ENCODE peak calls at places on chromosomes 4 and X, in five cellular contexts. W is choroid plexus epithelial cell, G is DND-41, Q is astrocyte of the cerebellum, K is MG63. T is an unnamed sample.

GRCh38 chr4:169791527-169792156 is 33.9 kb upstream of the HPF1 start:
- DNase-seq in W (peak; percentile 74), G (peak; percentile 5), Q (peak; percentile 43), K (peak; percentile 27), T (peak; percentile 86)

GRCh38 chr4:133178960-133179359 is 29.9 kb downstream of the PCDH10 start:
- DNase-seq in W (peak; percentile 6), G (no peak), Q (peak; percentile 13), K (no peak), T (peak; percentile 41)

GRCh38 chrX:107826286-107827136 is 845 bp downstream of the MID2 start:
- DNase-seq in W (peak; percentile 56), G (no peak), Q (no peak), K (peak; percentile 10), T (peak; percentile 69)

GRCh38 chr4:109332926-109333464 is 30.5 kb upstream of the COL25A1 start:
- DNase-seq in W (peak; percentile 12), G (peak; percentile 19), Q (no peak), K (no peak), T (peak; percentile 5)

GRCh38 chr4:24557036-24558022 is 27.0 kb downstream of the DHX15 start:
- DNase-seq in W (peak; percentile 53), G (no peak), Q (no peak), K (no peak), T (peak; percentile 54)

GRCh38 chr4:125016892-125017299 is 297.9 kb upstream of the FAT4 start:
- DNase-seq in W (no peak), G (no peak), Q (no peak), K (no peak), T (no peak)

GRCh38 chrX:106802388-106803275 is at the start of gene TBC1D8B:
- DNase-seq in W (peak; percentile 93), G (no peak), Q (peak; percentile 87), K (peak; percentile 77), T (peak; percentile 91)

GRCh38 chrX:1355800-1356148 is 19.2 kb downstream of the IL3RA start:
- DNase-seq in W (no peak), G (no peak), Q (no peak), K (no peak), T (no peak)

GRCh38 chr4:82694892-82695291 is 103.7 kb downstream of the SCD5 start:
- DNase-seq in W (no peak), G (no peak), Q (no peak), K (no peak), T (no peak)

GRCh38 chr4:112931001-112931400 is 118.5 kb upstream of the ANK2 start:
- DNase-seq in W (no peak), G (no peak), Q (no peak), K (no peak), T (no peak)

GRCh38 chr4:20839957-20840356 is 139.7 kb downstream of the PACRGL start:
- DNase-seq in W (peak; percentile 87), G (no peak), Q (peak; percentile 19), K (peak; percentile 4), T (no peak)

GRCh38 chr4:3461515-3462291 is 1.4 kb upstream of the DOK7 start:
- DNase-seq in W (no peak), G (no peak), Q (no peak), K (peak; percentile 93), T (no peak)

DNA sequence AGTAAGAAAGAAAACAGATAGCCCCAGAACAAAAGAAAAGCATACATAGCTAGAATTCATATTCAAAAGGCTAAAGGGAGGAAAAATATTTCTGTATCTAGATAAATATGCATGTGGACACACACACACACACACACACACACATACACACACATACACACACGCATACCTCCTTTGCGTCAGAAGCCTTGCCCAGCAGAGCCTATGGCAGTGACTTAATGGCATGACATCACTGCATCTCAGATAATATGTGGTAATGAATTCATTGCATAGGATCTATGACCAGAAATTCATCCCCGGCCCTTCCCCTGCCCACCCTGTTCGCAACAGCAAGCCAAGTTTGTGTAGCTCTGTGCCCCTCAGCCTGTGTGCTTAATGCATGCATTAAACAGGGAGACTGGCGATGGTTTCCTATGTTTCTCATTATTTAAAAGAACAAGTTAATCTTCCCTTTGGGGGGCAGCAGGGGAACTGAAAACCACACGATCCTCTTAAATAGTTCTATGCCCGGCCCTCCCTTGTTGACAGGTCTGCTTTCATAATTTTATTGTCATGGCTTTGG is 120.7 kb downstream of the NKX6-1 start:
- DNase-seq in W (no peak), G (no peak), Q (no peak), K (no peak), T (no peak)
- H3K4me3 ChIP-seq in W (no peak overlapping the region), G (no peak overlapping the region), Q (no peak overlapping the region), K (no peak overlapping the region), T (no peak overlapping the region)

DNA sequence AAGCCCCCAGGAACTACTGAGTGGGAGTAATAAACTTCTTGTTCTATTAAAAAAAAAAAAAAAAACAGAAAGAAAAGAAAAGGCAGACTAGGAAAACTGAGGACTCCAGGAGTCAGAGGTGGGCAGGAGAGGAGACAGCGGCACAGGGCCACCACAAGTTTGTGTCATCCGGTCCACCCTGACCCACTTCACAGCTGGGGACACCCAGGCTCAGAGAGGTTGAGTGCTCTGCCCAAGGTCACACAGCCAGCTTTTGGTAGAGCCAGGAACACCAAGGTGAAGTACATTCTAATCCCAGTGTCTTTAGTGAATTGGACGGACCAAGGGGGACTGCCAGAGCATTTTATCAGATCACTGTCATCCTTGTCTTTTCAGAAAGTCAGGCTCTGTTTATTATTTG is 16.4 kb upstream of the ABLIM2 start:
- DNase-seq in W (no peak), G (no peak), Q (no peak), K (no peak), T (no peak)
- H3K4me3 ChIP-seq in W (no peak overlapping the region), G (no peak overlapping the region), Q (no peak overlapping the region), K (no peak overlapping the region), T (no peak overlapping the region)

GRCh38 chrX:87517571-87518141 is at the start of gene KLHL4:
- DNase-seq in W (peak; percentile 97), G (peak; percentile 27), Q (peak; percentile 89), K (peak; percentile 55), T (no peak)
- H3K4me3 ChIP-seq in W (peak within 1 kb of the TSS; percentile 67), G (peak within 1 kb of the TSS; percentile 57), Q (peak within 1 kb of the TSS; percentile 60), K (peak within 1 kb of the TSS; percentile 16), T (peak within 1 kb of the TSS; percentile 80)

DNA sequence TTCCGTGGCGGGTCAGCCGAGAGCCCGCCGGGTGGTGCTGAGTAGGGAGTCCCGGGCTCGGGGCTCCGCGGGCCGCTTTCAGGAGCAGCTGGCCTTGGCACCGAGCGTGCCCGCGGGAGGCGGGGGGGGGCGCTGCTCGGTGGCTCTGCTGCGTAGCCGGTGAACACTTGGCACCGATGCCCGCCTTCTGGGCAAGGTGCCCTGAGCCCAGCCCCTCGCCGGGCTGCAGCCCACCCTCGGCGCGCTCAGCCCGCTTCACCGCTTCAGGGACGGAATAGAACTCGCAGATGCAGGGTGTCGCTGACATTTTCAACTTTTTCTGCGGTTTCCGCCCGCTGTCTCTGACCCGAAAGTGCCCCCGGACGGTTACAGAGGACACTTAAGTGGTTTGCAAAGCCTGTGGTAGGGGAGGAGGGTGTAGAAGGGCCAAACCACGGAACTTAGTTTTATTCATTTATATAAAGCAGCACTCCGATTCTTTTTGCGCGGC is 659 bp downstream of the CD38 start:
- DNase-seq in W (peak; percentile 45), G (peak; percentile 78), Q (no peak), K (peak; percentile 10), T (peak; percentile 25)
- H3K4me3 ChIP-seq in W (peak overlapping the region; percentile 68), G (peak overlapping the region; percentile 82), Q (peak overlapping the region; percentile 49), K (peak overlapping the region; percentile 28), T (peak overlapping the region; percentile 80)

DNA sequence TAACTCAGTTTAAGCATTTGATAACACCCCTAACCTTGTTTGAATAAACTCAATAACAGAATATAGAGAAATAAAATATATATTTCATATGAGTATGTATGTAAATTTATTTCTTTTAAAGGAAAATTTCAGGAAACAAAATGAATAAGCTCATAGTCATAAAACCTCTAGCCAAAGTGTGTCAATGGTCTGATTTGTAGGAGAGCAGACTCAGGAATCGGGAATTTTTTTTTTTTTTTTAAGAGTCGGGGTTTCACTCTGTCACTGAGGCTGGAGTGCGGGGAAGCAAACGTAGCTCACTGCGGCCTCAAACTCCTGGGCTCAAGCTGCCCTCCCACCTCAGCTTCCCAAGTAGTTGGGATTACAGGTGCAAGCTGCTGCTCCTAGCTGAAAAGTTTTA is 2.4 kb downstream of the PKD2 start:
- DNase-seq in W (no peak), G (no peak), Q (no peak), K (no peak), T (no peak)
- H3K4me3 ChIP-seq in W (peak overlapping the region; percentile 2), G (peak overlapping the region; percentile 82), Q (peak overlapping the region; percentile 17), K (peak overlapping the region; percentile 60), T (peak overlapping the region; percentile 91)

DNA sequence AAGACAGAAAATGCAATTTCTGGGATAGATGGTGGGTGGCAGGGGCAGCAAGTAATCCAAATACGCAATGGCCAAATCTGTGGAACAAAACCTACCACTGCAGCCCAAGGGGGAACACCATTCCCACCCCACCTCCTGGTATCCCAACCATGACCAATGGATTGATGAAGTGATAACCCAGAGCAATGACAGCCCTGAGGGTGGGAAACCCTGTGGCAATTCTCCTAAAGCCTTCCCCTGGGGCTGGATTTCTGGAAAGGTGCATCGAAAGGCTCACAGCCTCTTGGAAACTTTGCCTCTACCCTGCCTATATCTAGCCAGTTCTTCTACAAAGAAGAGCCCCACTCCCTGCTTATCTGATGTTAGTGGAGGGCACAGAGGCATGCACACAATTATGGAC is 59.9 kb upstream of the TXK start:
- DNase-seq in W (no peak), G (no peak), Q (no peak), K (no peak), T (no peak)
- H3K4me3 ChIP-seq in W (no peak overlapping the region), G (no peak overlapping the region), Q (no peak overlapping the region), K (no peak overlapping the region), T (no peak overlapping the region)

GRCh38 chr4:107036602-107037151 is 564 bp upstream of the DKK2 start:
- DNase-seq in W (no peak), G (no peak), Q (no peak), K (no peak), T (peak; percentile 12)
- H3K4me3 ChIP-seq in W (peak overlapping the region; percentile 50), G (no peak overlapping the region), Q (peak overlapping the region; percentile 56), K (peak overlapping the region; percentile 36), T (peak overlapping the region; percentile 82)

T was measured in adipocyte.